ENCODE peak calls at places on chromosomes 3 and 15, in eight cellular contexts. P, Z, T, R, L, V, A and E are unnamed samples.

GRCh38 chr3:119349353-119349752 is 55.2 kb downstream of the ARHGAP31 start:
- DNase-seq in T (no peak), Z (no peak), R (no peak), P (no peak), V (no peak), A (no peak), L (no peak), E (no peak)

GRCh38 chr15:67735896-67736295 is 89.4 kb upstream of the SKOR1 start:
- DNase-seq in V (no peak), L (no peak), R (no peak), T (no peak), Z (no peak), P (no peak), A (no peak), E (no peak)

GRCh38 chr15:68423359-68424028 is 8.5 kb downstream of the ITGA11 start:
- DNase-seq in R (no peak), P (no peak), Z (no peak), T (no peak), A (no peak), L (no peak), V (no peak), E (no peak)

GRCh38 chr3:174337227-174337626 is 521.9 kb upstream of the NAALADL2 start:
- DNase-seq in L (no peak), T (no peak), P (no peak), A (no peak), V (no peak), R (no peak), Z (no peak), E (no peak)

GRCh38 chr3:22117751-22118346 is 366.8 kb upstream of the ZNF385D start:
- DNase-seq in A (no peak), T (peak; percentile 64), L (no peak), Z (peak; percentile 28), R (peak; percentile 73), P (no peak), V (peak; percentile 13), E (no peak)

GRCh38 chr15:49468440-49468839 is 45.4 kb downstream of the FGF7 start:
- DNase-seq in A (no peak), T (peak; percentile 72), V (peak; percentile 44), R (peak; percentile 59), P (no peak), Z (no peak), L (no peak), E (no peak)

GRCh38 chr3:30319713-30320112 is 286.7 kb upstream of the TGFBR2 start:
- DNase-seq in T (peak; percentile 49), L (peak; percentile 43), Z (peak; percentile 55), V (peak; percentile 38), R (peak; percentile 46), P (peak; percentile 14), A (no peak), E (no peak)

GRCh38 chr15:71133734-71134464 is 18.6 kb downstream of the THSD4 start:
- DNase-seq in P (peak; percentile 42), T (no peak), Z (no peak), V (no peak), A (no peak), L (no peak), R (no peak), E (no peak)

GRCh38 chr3:43455233-43455632 is 166.6 kb downstream of the ANO10 start:
- DNase-seq in V (peak; percentile 49), A (no peak), Z (peak; percentile 87), T (peak; percentile 48), R (peak; percentile 45), P (no peak), L (no peak), E (no peak)

GRCh38 chr3:123419156-123419849 is 29.6 kb downstream of the ADCY5 start:
- DNase-seq in R (no peak), A (no peak), T (no peak), Z (no peak), V (no peak), L (peak; percentile 25), P (no peak), E (peak; percentile 61)

GRCh38 chr3:53939081-53939582 is 47.5 kb upstream of the SELENOK start:
- DNase-seq in A (no peak), T (no peak), Z (no peak), L (no peak), P (no peak), V (no peak), R (no peak), E (no peak)

GRCh38 chr3:185283374-185283935 is 29.6 kb upstream of the EHHADH start:
- DNase-seq in A (no peak), V (no peak), L (no peak), T (no peak), Z (peak; percentile 10), R (peak; percentile 37), P (no peak), E (no peak)

GRCh38 chr15:44676676-44677075 is 13.2 kb upstream of the SPG11 start:
- DNase-seq in L (no peak), Z (no peak), P (no peak), T (no peak), A (no peak), V (no peak), R (no peak), E (no peak)

GRCh38 chr3:143098032-143098764 is 21.4 kb upstream of the CHST2 start:
- DNase-seq in L (no peak), Z (no peak), R (no peak), P (no peak), V (no peak), T (no peak), A (no peak), E (no peak)

GRCh38 chr3:195188530-195188917 is 82.4 kb downstream of the XXYLT1 start:
- DNase-seq in L (no peak), A (no peak), V (no peak), Z (no peak), T (no peak), R (peak; percentile 44), P (no peak), E (no peak)

GRCh38 chr15:92930776-92931175 is 30.7 kb downstream of the CHD2 start:
- DNase-seq in T (peak; percentile 89), P (no peak), A (no peak), V (peak; percentile 76), L (no peak), Z (no peak), R (peak; percentile 65), E (no peak)

GRCh38 chr15:60523056-60523455 is 44.1 kb upstream of the ICE2 start:
- DNase-seq in L (no peak), R (peak; percentile 66), T (peak; percentile 62), Z (no peak), V (peak; percentile 15), P (no peak), A (no peak), E (no peak)

GRCh38 chr3:4561661-4562060 is 68.5 kb downstream of the ITPR1 start:
- DNase-seq in T (no peak), A (no peak), L (no peak), Z (no peak), R (no peak), P (no peak), V (no peak), E (no peak)

GRCh38 chr3:103847081-103848062 is 1412.6 kb downstream of the ZPLD1 start:
- DNase-seq in A (no peak), T (no peak), P (no peak), L (no peak), R (no peak), V (no peak), Z (no peak), E (no peak)

GRCh38 chr15:82538961-82539689 is 1.1 kb downstream of the RPS17 start:
- DNase-seq in R (peak; percentile 34), P (no peak), V (no peak), T (no peak), L (no peak), A (no peak), Z (no peak), E (no peak)

GRCh38 chr3:5084224-5084623 is 37.9 kb upstream of the ARL8B start:
- DNase-seq in Z (no peak), A (no peak), V (no peak), T (no peak), R (no peak), P (no peak), L (no peak), E (no peak)

GRCh38 chr3:40042752-40043443 is 233.5 kb downstream of the MYRIP start:
- DNase-seq in T (peak; percentile 20), R (peak; percentile 44), P (no peak), A (no peak), V (no peak), L (no peak), Z (no peak), E (no peak)

GRCh38 chr3:72591522-72592421 is 256.5 kb downstream of the SHQ1 start:
- DNase-seq in R (peak; percentile 93), P (peak; percentile 36), V (peak; percentile 93), A (no peak), L (peak; percentile 83), T (peak; percentile 95), Z (peak; percentile 25), E (no peak)

GRCh38 chr3:49911124-49911420 is 7.4 kb upstream of the MST1R start:
- DNase-seq in R (no peak), Z (no peak), A (no peak), L (no peak), P (no peak), V (no peak), T (no peak), E (no peak)

GRCh38 chr15:84151205-84151931 is 84.2 kb upstream of the GOLGA6L4 start:
- DNase-seq in T (peak; percentile 2), R (no peak), P (no peak), Z (no peak), L (no peak), V (peak; percentile 7), A (no peak), E (no peak)

GRCh38 chr15:68210821-68211655 is 5.9 kb upstream of the CALML4 start:
- DNase-seq in V (peak; percentile 90), A (peak; percentile 69), Z (no peak), R (peak; percentile 43), L (peak; percentile 79), P (peak; percentile 69), T (peak; percentile 47), E (peak; percentile 83)

GRCh38 chr15:59166601-59167265 is 39.9 kb upstream of the LDHAL6B start:
- DNase-seq in T (no peak), A (no peak), P (no peak), V (no peak), R (no peak), L (no peak), Z (no peak), E (no peak)

GRCh38 chr15:101489633-101490407 is at the start of gene PCSK6:
- DNase-seq in T (no peak), P (no peak), V (peak; percentile 69), R (no peak), L (no peak), Z (no peak), A (no peak), E (peak; percentile 50)

GRCh38 chr3:155744091-155744625 is 713 bp downstream of the PLCH1 start:
- DNase-seq in V (peak; percentile 91), L (peak; percentile 55), T (no peak), A (peak; percentile 56), Z (peak; percentile 60), R (peak; percentile 23), P (peak; percentile 5), E (peak; percentile 66)